ENCODE peak calls at places on chromosomes 7 and 10, in nine cellular contexts. A is uterus, Q is PC-9, V is adrenal gland, X is fibroblast of lung, P is psoas muscle, Y is OCI-LY7, W is hepatocyte, L is bronchial epithelial cell. Z is an unnamed sample.

GRCh38 chr7:98826811-98827231 is 43.0 kb downstream of the TMEM130 start:
- DNase-seq in A (peak; percentile 48), Q (no peak), V (peak; percentile 96), X (peak; percentile 8), P (peak; percentile 73), Y (no peak), W (no peak), L (no peak), Z (no peak)

GRCh38 chr7:116585967-116586366 is 61.1 kb downstream of the CAV1 start:
- DNase-seq in A (no peak), Q (no peak), V (no peak), X (no peak), P (no peak), Y (no peak), W (no peak), L (no peak), Z (no peak)

GRCh38 chr7:42006801-42007394 is 230.1 kb downstream of the GLI3 start:
- DNase-seq in A (no peak), Q (no peak), V (no peak), X (no peak), P (no peak), Y (no peak), W (no peak), L (no peak), Z (no peak)

GRCh38 chr7:130356760-130357611 is 12.4 kb downstream of the CPA5 start:
- DNase-seq in A (peak; percentile 82), Q (peak; percentile 86), V (peak; percentile 88), X (peak; percentile 85), P (peak; percentile 77), Y (no peak), W (peak; percentile 73), L (peak; percentile 90), Z (peak; percentile 12)

GRCh38 chr10:71727429-71728217 is 8.0 kb upstream of the C10orf105 start:
- DNase-seq in A (peak; percentile 68), Q (peak; percentile 59), V (peak; percentile 66), X (peak; percentile 53), P (peak; percentile 54), Y (peak; percentile 92), W (peak; percentile 50), L (peak; percentile 21), Z (no peak)

GRCh38 chr7:2008101-2008935 is 224.4 kb downstream of the MAD1L1 start:
- DNase-seq in A (no peak), Q (no peak), V (peak; percentile 5), X (no peak), P (peak; percentile 10), Y (no peak), W (no peak), L (no peak), Z (peak; percentile 60)

GRCh38 chr10:5571826-5572225 is 47.1 kb downstream of the CALML3 start:
- DNase-seq in A (no peak), Q (no peak), V (no peak), X (no peak), P (no peak), Y (no peak), W (no peak), L (no peak), Z (no peak)

GRCh38 chr7:771241-772004 is 44.3 kb upstream of the PRKAR1B start:
- DNase-seq in A (peak; percentile 88), Q (no peak), V (peak; percentile 49), X (peak; percentile 85), P (peak; percentile 61), Y (no peak), W (peak; percentile 84), L (no peak), Z (peak; percentile 43)

GRCh38 chr10:91629715-91630549 is 2.9 kb downstream of the PPP1R3C start:
- DNase-seq in A (no peak), Q (no peak), V (no peak), X (peak; percentile 56), P (no peak), Y (no peak), W (no peak), L (peak; percentile 36), Z (no peak)

GRCh38 chr10:132984801-132985545 is 42.6 kb upstream of the CFAP46 start:
- DNase-seq in A (no peak), Q (no peak), V (no peak), X (no peak), P (no peak), Y (no peak), W (no peak), L (no peak), Z (no peak)

GRCh38 chr10:82737556-82737955 is 862.6 kb downstream of the NRG3 start:
- DNase-seq in A (no peak), Q (no peak), V (no peak), X (no peak), P (no peak), Y (no peak), W (no peak), L (no peak), Z (peak; percentile 41)

GRCh38 chr7:117592011-117592635 is 112.3 kb downstream of the CFTR start:
- DNase-seq in A (no peak), Q (no peak), V (no peak), X (no peak), P (no peak), Y (no peak), W (no peak), L (no peak), Z (no peak)

GRCh38 chr10:115936926-115937755 is 335.9 kb downstream of the GFRA1 start:
- DNase-seq in A (no peak), Q (no peak), V (no peak), X (peak; percentile 29), P (no peak), Y (no peak), W (no peak), L (peak; percentile 4), Z (no peak)

GRCh38 chr10:32253300-32253699 is 93.7 kb downstream of the EPC1 start:
- DNase-seq in A (no peak), Q (peak; percentile 87), V (no peak), X (no peak), P (no peak), Y (no peak), W (peak; percentile 67), L (peak; percentile 88), Z (no peak)

GRCh38 chr10:131404886-131405285 is 93.4 kb upstream of the TCERG1L start:
- DNase-seq in A (no peak), Q (no peak), V (no peak), X (no peak), P (no peak), Y (no peak), W (no peak), L (no peak), Z (no peak)

GRCh38 chr7:96952974-96953391 is 52.4 kb upstream of the DLX6 start:
- DNase-seq in A (no peak), Q (no peak), V (no peak), X (no peak), P (no peak), Y (no peak), W (no peak), L (peak; percentile 82), Z (no peak)

GRCh38 chr10:21020545-21020944 is 123.4 kb upstream of the NEBL start:
- DNase-seq in A (no peak), Q (no peak), V (peak; percentile 30), X (no peak), P (no peak), Y (peak; percentile 80), W (peak; percentile 19), L (no peak), Z (no peak)

GRCh38 chr7:64223366-64223765 is 4.9 kb upstream of the ZNF679 start:
- DNase-seq in A (no peak), Q (no peak), V (no peak), X (no peak), P (no peak), Y (no peak), W (no peak), L (no peak), Z (no peak)

DNA sequence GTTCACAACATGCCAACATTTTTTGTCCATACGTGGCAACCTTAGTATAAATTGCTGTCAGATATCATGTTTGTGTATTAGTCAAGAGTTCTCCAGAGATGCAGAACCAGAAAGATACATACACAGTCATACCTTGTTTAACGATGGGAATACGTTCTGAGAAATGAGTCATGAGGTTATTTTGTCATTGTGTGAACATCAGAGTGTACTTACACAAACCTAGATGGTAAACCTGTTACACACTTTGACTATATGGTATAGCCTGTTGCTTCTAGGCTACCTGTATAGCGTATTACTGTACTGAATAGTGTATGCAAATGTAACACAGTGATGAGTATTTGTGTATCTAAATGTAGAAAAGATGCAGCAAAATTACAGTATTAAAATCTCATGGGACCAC is 22.3 kb downstream of the ZNF518A start:
- DNase-seq in A (no peak), Q (no peak), V (no peak), X (no peak), P (no peak), Y (no peak), W (no peak), L (peak; percentile 54), Z (no peak)
- H3K36me3 ChIP-seq in A (no peaks in the 10 kb centered on the region), Q (peaks cover 24% of the 10 kb centered on the region), V (no peaks in the 10 kb centered on the region), X (no peaks in the 10 kb centered on the region), P (peaks cover 11% of the 10 kb centered on the region), Y (peaks cover 63% of the 10 kb centered on the region), W (peaks cover 16% of the 10 kb centered on the region), L (no peaks in the 10 kb centered on the region), Z (peaks cover 19% of the 10 kb centered on the region)

GRCh38 chr10:34262965-34263364 is 552.1 kb downstream of the PARD3 start:
- DNase-seq in A (no peak), Q (no peak), V (no peak), X (no peak), P (no peak), Y (no peak), W (no peak), L (no peak), Z (no peak)
- TF ChIP-seq CTCF in A (no peak), Q (no peak), V (no peak), X (no peak), P (no peak), Y (no peak), W (no peak), L (no peak), Z (no peak)

DNA sequence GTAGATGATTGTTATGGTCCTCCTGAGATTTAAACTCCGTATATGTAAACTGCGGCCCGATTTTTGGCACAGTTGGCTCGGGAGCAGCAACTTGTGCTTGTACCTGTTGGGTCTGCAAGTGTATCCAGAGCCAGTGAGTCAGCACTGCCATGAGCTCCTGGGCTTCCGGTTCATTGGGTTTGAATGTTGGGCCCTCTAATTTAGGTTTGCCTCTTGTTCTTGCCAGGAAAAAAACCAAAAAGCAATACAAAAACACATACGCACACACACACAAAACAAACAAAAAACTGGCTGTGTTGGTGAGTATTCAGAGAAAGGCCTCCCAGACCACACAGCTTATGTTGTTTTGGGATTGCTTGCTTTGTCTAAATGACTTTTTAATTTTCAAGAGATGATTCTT is 26.3 kb downstream of the SND1 start:
- DNase-seq in A (no peak), Q (no peak), V (no peak), X (no peak), P (no peak), Y (no peak), W (no peak), L (no peak), Z (no peak)
- H3K36me3 ChIP-seq in A (no peaks in the 10 kb centered on the region), Q (peaks cover 44% of the 10 kb centered on the region), V (no peaks in the 10 kb centered on the region), X (peaks cover 1% of the 10 kb centered on the region), P (no peaks in the 10 kb centered on the region), Y (peaks cover 89% of the 10 kb centered on the region), W (no peaks in the 10 kb centered on the region), L (no peaks in the 10 kb centered on the region), Z (no peaks in the 10 kb centered on the region)

GRCh38 chr7:54839538-54840213 is 80.7 kb upstream of the SEC61G start:
- DNase-seq in A (peak; percentile 50), Q (peak; percentile 91), V (peak; percentile 61), X (peak; percentile 77), P (peak; percentile 79), Y (no peak), W (peak; percentile 30), L (peak; percentile 57), Z (peak; percentile 84)
- TF ChIP-seq CTCF in A (no peak), Q (peak; percentile 100), V (peak; percentile 59), X (peak; percentile 73), P (peak; percentile 57), Y (no peak), W (peak; percentile 21), L (peak; percentile 81), Z (peak; percentile 79)

Z was measured in upper lobe of left lung.